ENCODE peak calls at places on chromosomes 13 and 19, in ten cellular contexts. O is uterus, G is heart left ventricle, J is transverse colon, M is upper lobe of left lung, A is ovary, X is GM23338, I is cardiac muscle cell, K is A549, W is heart right ventricle. R is an unnamed sample.

GRCh38 chr13:70723732-70724131 is 615.5 kb upstream of the KLHL1 start:
- DNase-seq in J (no peak), I (no peak), G (no peak), W (no peak), K (peak), O (no peak), X (no peak), M (no peak), A (no peak), R (no peak)

GRCh38 chr13:106417467-106418110 is 117.9 kb downstream of the EFNB2 start:
- DNase-seq in J (no peak), W (no peak), G (no peak), I (no peak), O (no peak), A (no peak), K (no peak), M (no peak), X (no peak), R (no peak)

GRCh38 chr13:75299913-75300862 is 181.8 kb downstream of the TBC1D4 start:
- DNase-seq in A (no peak), W (no peak), K (no peak), X (no peak), M (no peak), O (no peak), J (no peak), I (peak), G (no peak), R (no peak)

GRCh38 chr13:37995052-37995451 is 125.5 kb upstream of the TRPC4 start:
- DNase-seq in I (peak), O (no peak), G (no peak), K (no peak), M (no peak), X (peak), W (no peak), J (no peak), A (no peak), R (no peak)

GRCh38 chr13:35694549-35695233 is 218.2 kb upstream of the MAB21L1 start:
- DNase-seq in X (no peak), W (no peak), A (no peak), K (no peak), O (no peak), I (no peak), G (no peak), J (no peak), M (no peak), R (no peak)

GRCh38 chr13:77535448-77535847 is at the start of gene SCEL:
- DNase-seq in K (no peak), I (no peak), M (peak), X (no peak), J (no peak), A (no peak), W (no peak), G (no peak), O (no peak), R (no peak)

GRCh38 chr19:56748443-56748842 is 76.9 kb upstream of the ZNF835 start:
- DNase-seq in O (peak), G (no peak), M (no peak), A (no peak), I (peak), J (no peak), K (peak), W (no peak), X (peak), R (no peak)

GRCh38 chr19:588758-589692 is 656 bp upstream of the HCN2 start:
- DNase-seq in O (no peak), J (no peak), I (no peak), A (no peak), K (peak), W (peak), G (no peak), M (no peak), X (peak), R (no peak)

GRCh38 chr13:109955598-109955997 is 169.2 kb upstream of the IRS2 start:
- DNase-seq in X (no peak), W (no peak), J (no peak), I (peak), A (no peak), G (no peak), O (no peak), M (no peak), K (no peak), R (no peak)

GRCh38 chr13:113747291-113747833 is 11.7 kb upstream of the TMEM255B start:
- DNase-seq in X (no peak), I (no peak), J (no peak), M (no peak), A (no peak), W (no peak), O (no peak), K (no peak), G (peak), R (no peak)

GRCh38 chr19:48363500-48363809 is 285 bp downstream of the TMEM143 start:
- DNase-seq in G (no peak), A (peak), M (peak), W (no peak), O (no peak), I (no peak), J (no peak), X (peak), K (no peak), R (no peak)

GRCh38 chr13:26949701-26950345 is 189.2 kb upstream of the GPR12 start:
- DNase-seq in G (no peak), M (peak), K (no peak), J (peak), W (no peak), O (no peak), A (no peak), X (no peak), I (no peak), R (no peak)

GRCh38 chr13:110227416-110227815 is 79.5 kb downstream of the COL4A1 start:
- DNase-seq in M (no peak), A (no peak), X (no peak), O (no peak), J (no peak), W (no peak), K (no peak), G (no peak), I (no peak), R (no peak)

GRCh38 chr19:31127132-31127967 is 221.9 kb downstream of the TSHZ3 start:
- DNase-seq in M (no peak), I (peak), X (no peak), A (peak), W (no peak), J (peak), O (peak), G (no peak), K (peak), R (peak)

GRCh38 chr19:51368366-51369282 is at the start of gene CLDND2:
- DNase-seq in M (no peak), G (no peak), J (no peak), X (no peak), O (no peak), K (no peak), I (no peak), W (no peak), A (peak), R (no peak)

GRCh38 chr13:93066187-93066586 is 160.4 kb upstream of the GPC6 start:
- DNase-seq in J (no peak), O (no peak), W (no peak), K (no peak), I (peak), G (no peak), M (no peak), A (no peak), X (no peak), R (no peak)

GRCh38 chr13:77779461-77780272 is 82.2 kb downstream of the SLAIN1 start:
- DNase-seq in G (peak), W (no peak), J (peak), O (peak), X (peak), M (peak), A (no peak), K (peak), I (peak), R (no peak)

GRCh38 chr13:49319555-49320350 is 72.0 kb downstream of the CDADC1 start:
- DNase-seq in W (no peak), M (no peak), A (no peak), J (no peak), G (no peak), K (no peak), X (no peak), O (no peak), I (no peak), R (no peak)

GRCh38 chr19:46901701-46902401 is 41.1 kb downstream of the ARHGAP35 start:
- DNase-seq in W (no peak), M (no peak), G (no peak), A (no peak), O (no peak), I (no peak), J (no peak), X (no peak), K (no peak), R (no peak)

GRCh38 chr19:54233941-54234340 is 8.6 kb downstream of the LILRA6 start:
- DNase-seq in O (no peak), W (no peak), K (no peak), X (no peak), M (no peak), J (no peak), I (no peak), G (no peak), A (no peak), R (peak)

GRCh38 chr13:44365008-44365407 is 8.6 kb upstream of the SERP2 start:
- DNase-seq in O (no peak), W (no peak), X (no peak), I (peak), K (no peak), G (no peak), J (no peak), M (no peak), A (no peak), R (no peak)

GRCh38 chr19:1814833-1815604 is 2.9 kb upstream of the ATP8B3 start:
- DNase-seq in K (no peak), A (no peak), W (no peak), I (no peak), J (no peak), O (no peak), G (no peak), X (no peak), M (no peak), R (no peak)

GRCh38 chr19:15583346-15583745 is 31.7 kb upstream of the CYP4F8 start:
- DNase-seq in K (no peak), O (no peak), M (no peak), G (no peak), J (no peak), W (no peak), I (no peak), X (no peak), A (no peak), R (peak)

GRCh38 chr13:20699715-20700114 is 3.8 kb upstream of the IL17D start:
- DNase-seq in J (no peak), G (no peak), M (no peak), A (no peak), W (no peak), K (no peak), O (no peak), X (no peak), I (no peak), R (no peak)

GRCh38 chr19:55549500-55550320 is 4.4 kb upstream of the SBK3 start:
- DNase-seq in A (no peak), W (no peak), K (peak), I (peak), X (peak), M (no peak), G (no peak), J (peak), O (no peak), R (no peak)

GRCh38 chr19:7940841-7941240 is 2.6 kb downstream of the TIMM44 start:
- DNase-seq in G (no peak), A (no peak), M (no peak), K (no peak), I (no peak), J (no peak), X (no peak), W (no peak), O (no peak), R (no peak)

GRCh38 chr19:7943444-7944176 is at the start of gene TIMM44:
- DNase-seq in X (peak), K (peak), A (peak), O (peak), I (peak), M (peak), J (peak), G (peak), W (peak), R (peak)

GRCh38 chr19:7944177-7944761 is 803 bp upstream of the TIMM44 start:
- DNase-seq in X (peak), A (peak), M (peak), J (peak), W (peak), I (peak), O (peak), G (peak), K (peak), R (peak)

GRCh38 chr19:7942981-7943443 is 454 bp downstream of the TIMM44 start:
- DNase-seq in M (no peak), K (no peak), A (no peak), W (no peak), I (peak), X (no peak), G (no peak), O (no peak), J (no peak), R (no peak)

GRCh38 chr19:7941895-7942596 is 1.4 kb downstream of the TIMM44 start:
- DNase-seq in I (no peak), M (no peak), W (no peak), A (no peak), G (no peak), J (no peak), X (no peak), O (no peak), K (no peak), R (no peak)
- H3K27ac ChIP-seq in I (no peak), M (no peak), W (no peak), A (no peak), G (no peak), J (no peak), X (no peak), O (no peak), K (peak), R (no peak)

GRCh38 chr19:11587973-11588631 is 9.2 kb upstream of the ZNF627 start:
- DNase-seq in J (no peak), K (no peak), I (no peak), M (no peak), X (no peak), G (no peak), A (no peak), O (no peak), W (no peak), R (no peak)
- TF ChIP-seq CTCF in J (no peak), K (no peak), I (no peak), M (no peak), X (no peak), G (no peak), A (no peak), O (no peak), W (no peak), R (no peak)

GRCh38 chr19:39304185-39304513 is 7.9 kb downstream of the IFNL1 start:
- DNase-seq in G (no peak), M (no peak), O (no peak), X (no peak), I (no peak), K (no peak), A (no peak), W (no peak), J (no peak), R (no peak)

GRCh38 chr19:39307822-39308530 is 11.8 kb downstream of the IFNL1 start:
- DNase-seq in J (no peak), G (no peak), M (no peak), X (peak), A (no peak), K (no peak), W (no peak), O (no peak), I (no peak), R (peak)

GRCh38 chr19:39304701-39305571 is 8.7 kb downstream of the IFNL1 start:
- DNase-seq in G (no peak), X (peak), W (no peak), J (no peak), K (no peak), I (no peak), M (no peak), A (no peak), O (no peak), R (peak)

GRCh38 chr19:39307233-39307821 is 11.1 kb downstream of the IFNL1 start:
- DNase-seq in A (no peak), J (peak), K (no peak), I (peak), G (no peak), M (peak), X (peak), O (no peak), W (peak), R (peak)

GRCh38 chr19:39306075-39306474 is 9.9 kb downstream of the IFNL1 start:
- DNase-seq in J (no peak), W (no peak), G (no peak), A (no peak), I (no peak), M (no peak), O (no peak), K (no peak), X (no peak), R (no peak)
- H3K27ac ChIP-seq in J (no peak), W (no peak), G (no peak), A (no peak), I (peak), M (no peak), O (no peak), K (no peak), X (no peak), R (no peak)

GRCh38 chr13:95896302-95896701 is 156.9 kb downstream of the UGGT2 start:
- DNase-seq in A (no peak), K (no peak), O (no peak), X (no peak), M (no peak), I (peak), W (no peak), G (no peak), J (no peak), R (no peak)
- TF ChIP-seq CTCF in A (no peak), K (no peak), O (no peak), X (no peak), M (no peak), I (no peak), W (no peak), G (no peak), J (no peak), R (no peak)

DNA sequence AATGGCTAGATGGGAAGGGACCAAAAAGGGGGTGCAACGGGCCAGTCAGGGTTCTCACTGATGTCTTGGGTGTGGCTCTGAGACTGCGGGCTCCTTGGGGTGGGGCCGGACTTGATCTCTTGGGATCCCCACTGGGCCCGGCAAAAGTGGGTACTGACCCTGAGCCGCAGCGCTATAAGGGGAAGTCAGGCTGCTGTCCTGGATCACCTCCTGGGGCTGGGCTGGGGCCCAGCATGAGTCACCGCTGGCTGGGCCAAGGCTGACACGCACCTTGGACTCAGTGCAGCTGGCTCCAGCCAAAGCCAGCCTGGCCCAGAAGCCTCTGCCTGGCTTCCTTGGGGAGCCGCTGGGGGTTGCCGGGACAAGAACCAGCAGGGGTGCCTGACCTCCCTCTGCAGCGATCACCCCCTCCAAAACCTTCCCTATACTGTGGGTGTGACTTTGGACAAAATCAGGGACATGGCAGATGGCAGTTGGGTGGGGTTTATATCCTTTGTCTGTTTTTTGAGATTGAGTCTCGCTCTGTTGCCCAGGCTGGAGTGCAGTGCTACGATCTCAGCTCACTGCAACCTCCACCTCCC is 614 bp upstream of the IQCN start:
- DNase-seq in O (peak), K (peak), X (peak), J (peak), I (peak), G (peak), W (peak), A (peak), M (peak), R (peak)
- H3K27ac ChIP-seq in O (peak), K (peak), X (no peak), J (peak), I (no peak), G (peak), W (peak), A (peak), M (peak), R (peak)